ENCODE peak calls at places on chromosomes 11 and 22, in eight cellular contexts. S is IMR-90, P is spleen, L is heart left ventricle, A is stomach, F is HCT116, J is A549, K is tibial nerve. T is an unnamed sample.

GRCh38 chr11:42161886-42162285 is 702.4 kb upstream of the LRRC4C start:
- DNase-seq in A (no peak), P (no peak), J (no peak), F (no peak), L (no peak), S (no peak), K (no peak), T (no peak)

GRCh38 chr11:43556892-43557291 is 123.6 kb upstream of the HSD17B12 start:
- DNase-seq in J (no peak), L (no peak), K (no peak), P (no peak), S (no peak), F (no peak), A (no peak), T (no peak)

GRCh38 chr22:48887394-48888332 is 940.0 kb downstream of the BRD1 start:
- DNase-seq in J (no peak), A (no peak), S (no peak), L (no peak), P (no peak), F (no peak), K (no peak), T (no peak)

GRCh38 chr22:44341431-44342346 is 28.9 kb upstream of the SHISAL1 start:
- DNase-seq in L (no peak), P (no peak), K (peak), F (no peak), A (peak), S (peak), J (no peak), T (no peak)

GRCh38 chr11:4181780-4182721 is 87.5 kb downstream of the RRM1 start:
- DNase-seq in P (peak), F (peak), A (peak), K (no peak), L (peak), J (peak), S (peak), T (peak)

GRCh38 chr11:102446606-102447005 is 6.0 kb downstream of the TMEM123 start:
- DNase-seq in J (peak), P (no peak), A (no peak), F (no peak), L (no peak), S (peak), K (no peak), T (no peak)

GRCh38 chr22:27220349-27220748 is 563.0 kb downstream of the MIAT start:
- DNase-seq in L (no peak), J (no peak), F (no peak), A (no peak), P (no peak), K (peak), S (peak), T (no peak)

GRCh38 chr22:48198489-48199459 is 1436.3 kb downstream of the TBC1D22A start:
- DNase-seq in F (no peak), K (no peak), J (no peak), P (no peak), S (no peak), L (no peak), A (no peak), T (no peak)

GRCh38 chr11:58963551-58964075 is 24.3 kb downstream of the GLYATL1 start:
- DNase-seq in S (peak), K (no peak), L (no peak), A (peak), P (no peak), J (peak), F (no peak), T (peak)

GRCh38 chr11:34238533-34238932 is 119.3 kb downstream of the ABTB2 start:
- DNase-seq in A (no peak), L (no peak), F (no peak), P (no peak), J (peak), K (no peak), S (no peak), T (no peak)

GRCh38 chr11:60563553-60564235 is 48.5 kb downstream of the MS4A13 start:
- DNase-seq in S (no peak), L (no peak), P (no peak), F (no peak), K (no peak), J (peak), A (no peak), T (peak)

GRCh38 chr11:93407777-93408401 is 77.3 kb downstream of the DEUP1 start:
- DNase-seq in S (peak), J (no peak), A (no peak), F (no peak), K (no peak), P (no peak), L (no peak), T (peak)

GRCh38 chr11:64339754-64340408 is at the start of gene CCDC88B:
- DNase-seq in P (peak), S (no peak), K (no peak), J (no peak), L (peak), A (peak), F (no peak), T (peak)

GRCh38 chr11:63843042-63843441 is 4.1 kb downstream of the MARK2 start:
- DNase-seq in K (no peak), S (peak), F (no peak), A (peak), L (peak), P (no peak), J (no peak), T (no peak)

GRCh38 chr11:114586797-114587196 is 8.8 kb downstream of the NXPE4 start:
- DNase-seq in F (no peak), S (peak), A (no peak), P (no peak), L (no peak), K (no peak), J (peak), T (no peak)

GRCh38 chr11:59135648-59136461 is 6.8 kb upstream of the FAM111A start:
- DNase-seq in P (peak), F (peak), J (peak), K (peak), S (peak), A (peak), L (peak), T (peak)

GRCh38 chr11:64874308-64874707 is 4.1 kb downstream of the EHD1 start:
- DNase-seq in S (peak), A (no peak), F (no peak), L (peak), J (no peak), P (peak), K (no peak), T (no peak)

GRCh38 chr22:50315289-50316113 is 8.1 kb upstream of the PLXNB2 start:
- DNase-seq in P (no peak), L (no peak), S (no peak), F (no peak), A (no peak), J (no peak), K (no peak), T (no peak)

GRCh38 chr11:31815743-31816466 is 4.8 kb upstream of the PAX6 start:
- DNase-seq in L (no peak), S (no peak), P (peak), K (peak), J (no peak), A (no peak), F (no peak), T (no peak)

GRCh38 chr11:2990617-2991476 is 1.3 kb downstream of the NAP1L4 start:
- DNase-seq in F (no peak), L (no peak), K (no peak), J (peak), S (no peak), P (no peak), A (no peak), T (peak)

GRCh38 chr22:46079861-46080821 is 70.2 kb upstream of the PPARA start:
- DNase-seq in P (peak), L (peak), K (peak), S (no peak), F (no peak), J (peak), A (peak), T (no peak)
- TF ChIP-seq POLR2A in P (no peak), L (no peak), K (peak), S (no peak), F (no peak), J (peak), A (no peak), T (no peak)

DNA sequence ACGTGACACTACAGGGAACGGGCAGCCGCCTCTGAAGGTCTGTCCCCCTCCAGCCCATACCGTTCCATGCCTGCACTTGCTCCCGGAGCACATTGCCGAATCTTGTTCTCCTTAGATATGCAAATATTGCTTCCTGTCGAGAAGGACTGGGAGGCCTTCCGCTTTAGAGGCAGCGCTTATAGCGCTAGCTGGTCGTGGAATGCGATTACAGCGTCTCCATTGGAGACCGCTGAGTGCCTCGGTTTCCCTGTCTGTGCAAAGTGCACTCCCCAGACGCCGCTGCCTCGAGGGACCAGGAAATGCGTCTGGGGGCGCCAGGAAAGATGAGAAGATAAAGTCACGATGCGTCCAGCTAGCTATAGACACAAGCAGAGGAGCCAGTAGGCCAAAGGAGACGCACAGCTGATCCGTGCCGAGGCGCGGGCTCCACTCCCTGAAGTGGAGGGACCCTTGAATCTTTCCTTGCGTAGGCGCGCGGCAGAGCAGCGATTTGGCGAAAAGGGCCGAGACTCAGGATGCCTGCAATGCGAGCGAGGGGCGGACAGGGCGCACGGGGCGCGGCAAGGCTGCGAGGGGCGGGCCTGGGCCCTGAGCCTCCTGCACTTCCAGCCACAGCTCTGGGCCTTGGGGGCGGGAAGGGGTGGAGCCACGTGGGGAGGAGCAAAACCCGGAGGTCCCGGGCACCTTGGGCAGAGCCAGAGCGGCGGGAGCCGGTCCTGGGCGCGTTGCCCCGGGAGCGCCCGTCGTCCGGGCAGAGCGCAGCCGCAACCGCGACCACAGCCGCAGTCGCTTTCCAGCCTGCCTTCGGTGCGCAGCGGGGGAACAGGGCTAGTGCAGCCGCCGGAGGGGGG is at the start of gene RASSF10:
- DNase-seq in P (no peak), J (peak), K (no peak), A (peak), F (no peak), S (no peak), L (peak), T (no peak)
- H3K4me3 ChIP-seq in P (peak), J (peak), K (no peak), A (peak), F (no peak), S (no peak), L (peak), T (no peak)

DNA sequence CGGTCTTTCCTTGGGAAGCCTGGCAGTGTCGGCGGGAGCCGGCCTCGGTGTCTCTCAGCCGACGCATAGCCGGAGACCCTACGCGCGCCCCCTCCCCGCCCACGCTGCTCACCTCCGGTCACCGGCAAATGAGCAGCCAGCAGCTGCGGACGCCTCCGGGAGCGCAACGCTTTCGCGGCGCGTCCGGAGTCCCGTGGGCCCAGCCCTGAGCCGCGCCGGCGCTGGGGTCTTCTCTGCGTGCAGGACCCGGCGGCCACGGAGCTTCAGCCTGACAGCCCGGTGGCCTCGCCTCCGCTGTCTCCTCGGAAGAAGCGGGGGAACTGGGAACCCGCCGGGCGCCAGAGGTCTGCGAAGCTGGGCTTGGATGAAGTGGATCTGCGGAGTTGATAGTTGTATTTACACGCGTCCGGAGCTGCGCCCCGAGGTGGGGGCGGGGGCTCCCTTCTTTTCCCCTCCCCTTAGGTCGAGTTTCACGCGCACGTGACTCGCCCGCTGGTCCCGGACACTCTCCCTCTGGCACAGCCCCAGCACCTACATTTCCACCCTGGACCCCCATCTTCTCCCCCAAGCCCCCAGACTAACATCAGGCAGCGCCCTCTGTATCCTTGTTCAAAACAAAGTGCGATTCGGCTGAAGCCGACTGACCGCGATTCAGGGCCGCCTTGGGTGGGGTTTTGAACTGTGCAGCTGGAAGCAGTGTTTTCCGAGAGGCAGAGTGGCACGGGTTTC is at the start of gene SLC43A1:
- DNase-seq in J (no peak), P (peak), S (peak), A (peak), K (peak), F (no peak), L (peak), T (peak)
- TF ChIP-seq POLR2A in J (no peak), P (no peak), S (no peak), A (no peak), K (no peak), F (peak), L (no peak), T (peak)

DNA sequence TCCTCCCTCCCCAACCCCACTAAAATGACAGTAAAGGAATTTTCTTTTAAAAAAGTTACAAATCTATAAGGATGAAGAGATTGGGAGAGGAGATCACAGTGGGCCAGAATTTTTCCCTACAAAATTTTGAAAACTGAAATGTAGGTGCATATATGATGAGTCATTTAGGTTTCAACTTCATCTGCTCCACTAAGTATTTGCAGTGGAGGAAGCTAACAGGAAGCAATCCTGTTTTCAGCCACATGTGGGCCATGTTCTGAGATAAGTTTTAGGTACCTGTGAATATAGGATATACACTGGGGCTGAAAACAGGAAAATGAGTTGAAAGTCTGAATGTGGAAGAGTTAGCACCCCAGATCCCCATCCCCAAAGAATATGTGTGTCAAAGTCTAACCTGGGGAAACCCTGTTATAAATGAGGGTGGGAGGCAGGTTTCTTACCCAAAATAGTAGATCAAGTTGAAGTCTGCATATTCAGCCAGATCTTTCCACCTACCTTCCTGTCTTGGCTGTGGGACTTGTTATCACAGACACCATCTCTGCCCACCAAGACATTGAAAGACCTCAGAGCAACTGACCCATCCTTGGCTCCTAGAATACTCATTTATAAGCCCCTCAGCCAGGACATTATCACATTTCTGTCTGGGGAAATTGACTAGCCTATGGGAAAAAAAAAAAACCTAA is 87.3 kb downstream of the PACS1 start:
- DNase-seq in F (no peak), J (peak), S (peak), P (no peak), K (no peak), L (no peak), A (no peak), T (no peak)
- H3K4me3 ChIP-seq in F (no peak), J (no peak), S (no peak), P (no peak), K (no peak), L (no peak), A (no peak), T (no peak)

GRCh38 chr11:61834278-61835004 is 6.3 kb downstream of the FADS2 start:
- DNase-seq in L (peak), A (no peak), J (no peak), P (peak), F (no peak), S (peak), K (peak), T (peak)
- TF ChIP-seq POLR2A in L (no peak), A (no peak), J (no peak), P (no peak), F (no peak), S (no peak), K (no peak), T (peak)

GRCh38 chr11:131880976-131881375 is 510.6 kb downstream of the NTM start:
- DNase-seq in P (no peak), J (no peak), K (no peak), F (no peak), A (no peak), S (no peak), L (no peak), T (no peak)

GRCh38 chr11:131884461-131885073 is 514.2 kb downstream of the NTM start:
- DNase-seq in F (no peak), S (no peak), A (no peak), L (no peak), J (no peak), K (no peak), P (no peak), T (no peak)

GRCh38 chr11:131877246-131877645 is 506.8 kb downstream of the NTM start:
- DNase-seq in K (no peak), S (no peak), F (no peak), P (no peak), L (no peak), J (no peak), A (no peak), T (no peak)

GRCh38 chr11:131883332-131883731 is 512.9 kb downstream of the NTM start:
- DNase-seq in A (no peak), F (no peak), L (no peak), S (no peak), J (no peak), K (no peak), P (no peak), T (no peak)

DNA sequence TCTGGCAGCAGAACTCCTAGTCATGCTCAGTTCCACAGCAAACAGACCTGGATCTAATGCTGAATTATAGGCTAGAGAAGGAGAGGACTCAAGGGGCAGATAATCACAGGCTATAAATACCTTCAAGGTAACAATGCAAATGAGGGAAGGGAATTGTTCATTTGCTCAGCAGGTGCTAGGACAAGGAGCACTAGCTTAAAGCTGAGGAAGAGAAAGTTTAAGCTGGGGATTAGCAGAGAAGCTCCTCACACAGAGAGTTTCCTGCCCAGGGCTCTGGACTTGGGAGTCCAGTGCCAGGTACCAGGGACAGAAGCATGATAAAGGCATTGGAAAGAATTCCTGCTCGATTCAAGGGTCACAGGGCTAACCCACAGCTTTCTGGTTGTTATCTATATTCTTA is 509.9 kb downstream of the NTM start:
- DNase-seq in S (no peak), L (no peak), A (no peak), P (no peak), K (no peak), J (no peak), F (no peak), T (no peak)
- H3K4me3 ChIP-seq in S (no peak), L (no peak), A (no peak), P (no peak), K (no peak), J (no peak), F (no peak), T (no peak)